ENCODE peak calls at places on chromosome 13, in eight cellular contexts. S is uterus, Z is cardiac muscle cell, N is WTC11, W is AG10803, A is thoracic aorta, E is body of pancreas, M is heart left ventricle. H is an unnamed sample.

GRCh38 chr13:41767801-41768200 is 193.1 kb downstream of the VWA8 start:
- DNase-seq in Z (peak; percentile 65), A (no peak), S (no peak), M (no peak), N (no peak), W (peak; percentile 26), E (no peak), H (no peak)

GRCh38 chr13:98112456-98112855 is 30.4 kb upstream of the FARP1 start:
- DNase-seq in A (no peak), S (no peak), W (no peak), N (no peak), E (no peak), M (no peak), Z (no peak), H (no peak)

GRCh38 chr13:53250272-53250875 is 221.8 kb downstream of the OLFM4 start:
- DNase-seq in A (no peak), W (peak; percentile 75), S (no peak), M (no peak), Z (peak; percentile 84), E (peak; percentile 22), N (no peak), H (no peak)

GRCh38 chr13:69477451-69477850 is 630.2 kb upstream of the ATXN8OS start:
- DNase-seq in S (no peak), N (no peak), Z (no peak), W (no peak), M (no peak), A (no peak), E (no peak), H (no peak)

GRCh38 chr13:51717786-51718398 is 86.1 kb downstream of the DHRS12 start:
- DNase-seq in Z (no peak), S (no peak), N (no peak), A (no peak), E (no peak), M (no peak), W (peak; percentile 52), H (no peak)

GRCh38 chr13:20472531-20472930 is 53.1 kb downstream of the CRYL1 start:
- DNase-seq in Z (no peak), S (no peak), E (no peak), W (no peak), N (no peak), M (no peak), A (no peak), H (no peak)

GRCh38 chr13:108304170-108305068 is 34.9 kb downstream of the TNFSF13B start:
- DNase-seq in M (no peak), E (no peak), W (no peak), S (no peak), A (no peak), N (no peak), Z (no peak), H (no peak)

GRCh38 chr13:73058741-73059459 is at the start of gene KLF5:
- DNase-seq in N (peak; percentile 99), A (peak; percentile 86), M (peak; percentile 96), E (peak; percentile 98), W (peak; percentile 90), Z (peak; percentile 96), S (peak; percentile 96), H (peak; percentile 99)

GRCh38 chr13:59478908-59479307 is 684.8 kb downstream of the DIAPH3 start:
- DNase-seq in N (no peak), Z (no peak), W (no peak), M (no peak), A (no peak), S (no peak), E (no peak), H (no peak)

GRCh38 chr13:25859528-25859927 is 192.3 kb downstream of the SHISA2 start:
- DNase-seq in W (no peak), Z (no peak), N (no peak), S (no peak), E (no peak), M (no peak), A (no peak), H (no peak)

GRCh38 chr13:33207616-33207964 is 78.0 kb downstream of the STARD13 start:
- DNase-seq in S (no peak), Z (peak; percentile 85), M (peak; percentile 47), E (peak; percentile 47), N (no peak), W (peak; percentile 97), A (no peak), H (no peak)

GRCh38 chr13:94239135-94239534 is 240.3 kb downstream of the DCT start:
- DNase-seq in W (peak; percentile 73), Z (peak; percentile 63), N (no peak), M (no peak), A (no peak), E (no peak), S (no peak), H (no peak)

GRCh38 chr13:25836709-25837316 is 215.0 kb downstream of the SHISA2 start:
- DNase-seq in A (no peak), W (no peak), E (no peak), S (no peak), Z (no peak), M (no peak), N (no peak), H (no peak)

GRCh38 chr13:107329991-107330390 is 762.1 kb upstream of the ARGLU1 start:
- DNase-seq in E (no peak), S (no peak), N (no peak), M (no peak), W (no peak), A (no peak), Z (peak; percentile 22), H (no peak)

DNA sequence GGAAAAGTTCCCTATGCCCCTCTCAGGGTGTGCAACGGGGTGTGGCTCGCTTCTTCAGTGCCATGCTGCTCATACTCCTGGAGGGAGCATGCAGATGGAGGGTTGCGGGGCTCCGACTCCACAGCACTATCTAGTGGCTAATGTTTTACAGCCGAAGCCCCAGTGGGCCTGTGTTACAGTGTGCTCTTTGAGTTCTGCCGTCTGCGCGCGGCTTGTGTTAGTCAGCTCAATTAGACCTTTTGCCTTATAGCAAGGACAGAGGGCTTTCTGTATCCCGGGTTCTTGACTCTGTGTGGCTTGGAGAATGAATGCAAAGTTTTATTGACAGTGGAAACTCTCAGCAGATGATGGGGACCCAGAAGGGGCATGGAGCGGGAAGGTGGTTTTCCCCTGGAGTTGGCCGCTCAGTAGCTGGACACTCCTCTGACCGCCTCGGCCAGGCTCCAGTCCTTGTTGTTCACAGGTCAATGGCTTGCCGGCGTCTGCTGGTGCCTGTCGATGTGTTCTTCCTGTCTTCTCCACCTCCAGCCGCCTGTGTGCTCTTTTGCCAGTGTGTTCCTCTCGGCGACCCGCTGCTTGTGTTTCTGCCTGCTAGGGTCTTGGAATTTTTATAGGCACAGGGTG is 383.4 kb downstream of the LMO7 start:
- DNase-seq in N (peak; percentile 74), A (no peak), W (no peak), E (no peak), M (no peak), S (no peak), Z (no peak), H (no peak)
- TF ChIP-seq CTCF in N (peak; percentile 1), A (no peak), W (no peak), E (no peak), M (peak; percentile 20), S (no peak), Z (no peak), H (peak; percentile 64)

GRCh38 chr13:23632741-23633140 is 62.5 kb downstream of the TNFRSF19 start:
- DNase-seq in W (no peak), A (no peak), M (no peak), S (no peak), N (no peak), E (no peak), Z (no peak), H (no peak)

GRCh38 chr13:23637813-23638212 is 67.6 kb downstream of the TNFRSF19 start:
- DNase-seq in M (no peak), W (peak; percentile 33), S (no peak), A (no peak), Z (no peak), N (peak; percentile 24), E (no peak), H (no peak)

GRCh38 chr13:23631676-23632622 is 61.7 kb downstream of the TNFRSF19 start:
- DNase-seq in A (no peak), N (no peak), S (no peak), W (no peak), E (no peak), M (no peak), Z (no peak), H (no peak)

GRCh38 chr13:23636360-23636759 is 66.1 kb downstream of the TNFRSF19 start:
- DNase-seq in Z (no peak), M (no peak), E (no peak), S (no peak), N (no peak), A (no peak), W (no peak), H (no peak)

GRCh38 chr13:23634897-23635296 is 64.7 kb downstream of the TNFRSF19 start:
- DNase-seq in N (no peak), M (no peak), S (no peak), Z (no peak), W (no peak), E (no peak), A (no peak), H (no peak)
- TF ChIP-seq CTCF in N (no peak), M (no peak), S (no peak), Z (no peak), W (no peak), E (no peak), A (no peak), H (no peak)

DNA sequence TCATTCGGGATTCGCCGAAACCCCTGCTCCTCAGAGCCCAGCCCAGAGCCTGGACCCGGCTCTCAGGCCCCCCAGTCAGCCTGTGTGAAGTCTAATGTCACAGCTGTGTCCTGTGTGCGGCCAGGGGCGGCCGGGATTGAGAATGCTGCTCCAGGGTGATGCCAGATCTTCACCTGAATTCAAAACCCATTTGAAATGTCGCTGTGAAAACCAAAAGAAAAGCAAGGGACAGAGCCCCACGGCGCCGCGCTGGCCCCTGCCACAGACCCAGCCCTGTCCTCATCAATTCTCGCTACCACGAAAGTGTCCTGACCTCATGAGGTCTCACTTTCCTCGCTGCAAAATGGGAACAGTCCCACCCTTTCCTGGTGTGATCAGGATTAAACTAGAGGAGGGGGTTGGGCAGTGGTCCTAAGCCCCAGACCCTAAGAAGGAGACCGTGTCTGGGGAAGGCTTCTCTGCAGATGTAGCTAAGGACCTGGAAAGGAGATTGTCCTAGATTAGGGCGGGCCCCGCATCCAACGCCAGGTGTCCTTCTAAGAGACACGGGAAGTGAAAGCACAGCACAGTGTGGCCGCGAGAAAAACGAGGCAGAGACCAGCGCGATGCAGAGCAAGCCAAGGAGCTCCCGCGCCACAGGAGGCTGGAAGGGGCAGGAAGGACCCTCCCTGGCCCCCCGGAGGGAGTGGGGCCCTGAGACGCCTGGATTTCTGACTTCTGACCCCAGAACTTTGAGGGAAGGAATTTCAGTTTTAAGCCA is 34.0 kb upstream of the SPACA7 start:
- DNase-seq in A (no peak), Z (no peak), N (no peak), M (no peak), W (no peak), E (no peak), S (no peak), H (no peak)
- TF ChIP-seq CTCF in A (no peak), Z (no peak), N (no peak), M (no peak), W (no peak), E (no peak), S (no peak), H (no peak)

GRCh38 chr13:78238911-78239310 is 320.3 kb upstream of the EDNRB start:
- DNase-seq in N (no peak), M (no peak), E (no peak), W (no peak), S (no peak), Z (no peak), A (no peak), H (no peak)

GRCh38 chr13:78239681-78240080 is 321.1 kb upstream of the EDNRB start:
- DNase-seq in S (no peak), A (no peak), Z (no peak), E (no peak), W (no peak), N (no peak), M (no peak), H (no peak)

GRCh38 chr13:78247362-78247761 is 328.7 kb upstream of the EDNRB start:
- DNase-seq in E (no peak), Z (no peak), S (no peak), W (no peak), A (no peak), N (no peak), M (no peak), H (no peak)

GRCh38 chr13:78241278-78241919 is 322.8 kb upstream of the EDNRB start:
- DNase-seq in S (no peak), M (no peak), Z (peak; percentile 53), W (peak; percentile 51), A (no peak), N (peak; percentile 73), E (no peak), H (no peak)
- TF ChIP-seq CTCF in S (no peak), M (peak; percentile 51), Z (peak; percentile 63), W (peak; percentile 55), A (no peak), N (peak; percentile 78), E (peak; percentile 25), H (peak; percentile 81)